ENCODE peak calls at places on chromosomes 12 and 14, in eight cellular contexts. One of them, this sample, is unnamed.
A peak's percentile ranks its signal among the peaks of the same experiment; 100 is the strongest.

GRCh38 chr12:26280869-26281268 is 85.5 kb downstream of the SSPN start:
- DNase-seq in HEK293T: no peak
- DNase-seq in cardiac muscle cell: no peak
- DNase-seq in activated B cell treated with CpG ODN at 0.5 μM for 24 hours: no peak
- DNase-seq in stimulated activated naive CD4-positive, alpha-beta T cell: no peak
- DNase-seq in ascending aorta: no peak
- DNase-seq in AG20443: no peak
- DNase-seq in MCF 10A: no peak
- DNase-seq in this sample: no peak

GRCh38 chr12:4762773-4763172 is 42.6 kb downstream of the GALNT8 start:
- DNase-seq in stimulated activated naive CD4-positive, alpha-beta T cell: no peak
- DNase-seq in MCF 10A: no peak
- DNase-seq in activated B cell treated with CpG ODN at 0.5 μM for 24 hours: no peak
- DNase-seq in HEK293T: no peak
- DNase-seq in cardiac muscle cell: no peak
- DNase-seq in ascending aorta: no peak
- DNase-seq in AG20443: no peak
- DNase-seq in this sample: no peak

GRCh38 chr14:59126714-59127436 is 61.6 kb upstream of the DAAM1 start:
- DNase-seq in AG20443: peak; percentile 71
- DNase-seq in ascending aorta: no peak
- DNase-seq in HEK293T: peak; percentile 65
- DNase-seq in MCF 10A: peak; percentile 75
- DNase-seq in cardiac muscle cell: peak; percentile 62
- DNase-seq in activated B cell treated with CpG ODN at 0.5 μM for 24 hours: no peak
- DNase-seq in stimulated activated naive CD4-positive, alpha-beta T cell: no peak
- DNase-seq in this sample: no peak

GRCh38 chr12:8628731-8629130 is 16.1 kb upstream of the AICDA start:
- DNase-seq in cardiac muscle cell: no peak
- DNase-seq in HEK293T: no peak
- DNase-seq in AG20443: peak; percentile 22
- DNase-seq in stimulated activated naive CD4-positive, alpha-beta T cell: no peak
- DNase-seq in ascending aorta: no peak
- DNase-seq in activated B cell treated with CpG ODN at 0.5 μM for 24 hours: no peak
- DNase-seq in MCF 10A: no peak
- DNase-seq in this sample: no peak

GRCh38 chr12:27493260-27493935 is 30.6 kb upstream of the PPFIBP1 start:
- DNase-seq in stimulated activated naive CD4-positive, alpha-beta T cell: no peak
- DNase-seq in ascending aorta: no peak
- DNase-seq in cardiac muscle cell: no peak
- DNase-seq in MCF 10A: no peak
- DNase-seq in activated B cell treated with CpG ODN at 0.5 μM for 24 hours: no peak
- DNase-seq in HEK293T: no peak
- DNase-seq in AG20443: no peak
- DNase-seq in this sample: no peak

GRCh38 chr14:22613091-22613695 is 15.1 kb downstream of the ABHD4 start:
- DNase-seq in MCF 10A: no peak
- DNase-seq in AG20443: no peak
- DNase-seq in stimulated activated naive CD4-positive, alpha-beta T cell: no peak
- DNase-seq in activated B cell treated with CpG ODN at 0.5 μM for 24 hours: no peak
- DNase-seq in HEK293T: no peak
- DNase-seq in cardiac muscle cell: no peak
- DNase-seq in ascending aorta: no peak
- DNase-seq in this sample: no peak

GRCh38 chr14:27605298-27605697 is 1007.5 kb upstream of the NOVA1 start:
- DNase-seq in activated B cell treated with CpG ODN at 0.5 μM for 24 hours: no peak
- DNase-seq in HEK293T: no peak
- DNase-seq in AG20443: no peak
- DNase-seq in stimulated activated naive CD4-positive, alpha-beta T cell: no peak
- DNase-seq in ascending aorta: no peak
- DNase-seq in MCF 10A: no peak
- DNase-seq in cardiac muscle cell: no peak
- DNase-seq in this sample: no peak

GRCh38 chr12:100141666-100141997 is 1.0 kb downstream of the BLTP3B start:
- DNase-seq in AG20443: peak; percentile 70
- DNase-seq in MCF 10A: peak; percentile 87
- DNase-seq in activated B cell treated with CpG ODN at 0.5 μM for 24 hours: no peak
- DNase-seq in stimulated activated naive CD4-positive, alpha-beta T cell: no peak
- DNase-seq in HEK293T: no peak
- DNase-seq in ascending aorta: no peak
- DNase-seq in cardiac muscle cell: no peak
- DNase-seq in this sample: no peak

GRCh38 chr12:122116707-122117535 is 38.4 kb downstream of the MLXIP start:
- DNase-seq in AG20443: no peak
- DNase-seq in cardiac muscle cell: no peak
- DNase-seq in ascending aorta: no peak
- DNase-seq in stimulated activated naive CD4-positive, alpha-beta T cell: no peak
- DNase-seq in MCF 10A: no peak
- DNase-seq in activated B cell treated with CpG ODN at 0.5 μM for 24 hours: no peak
- DNase-seq in HEK293T: no peak
- DNase-seq in this sample: peak; percentile 66

GRCh38 chr12:6029401-6029800 is 84.3 kb upstream of the ANO2 start:
- DNase-seq in AG20443: no peak
- DNase-seq in MCF 10A: no peak
- DNase-seq in stimulated activated naive CD4-positive, alpha-beta T cell: no peak
- DNase-seq in cardiac muscle cell: no peak
- DNase-seq in activated B cell treated with CpG ODN at 0.5 μM for 24 hours: no peak
- DNase-seq in HEK293T: no peak
- DNase-seq in ascending aorta: no peak
- DNase-seq in this sample: peak; percentile 57

This sample was measured in posterior vena cava.